ENCODE peak calls at places on chromosome 5, in seven cellular contexts. S is memory B cell; Y is T-helper 2 cell; T is stimulated activated CD4-positive, alpha-beta T cell treated with anti-CD3 and anti-CD28 coated beads, Interleukin-12 subunit alpha, Interleukin-12 subunit beta, amount 100 ng/mL, for 4 hours; H is ELF-1; Q is activated T-cell treated with anti-CD3 and anti-CD28 coated beads for 1 hour; N is NCI-H226. A is an unnamed sample.

GRCh38 chr5:100691085-100691484 is 155.9 kb downstream of the FAM174A start:
- DNase-seq in N (no peak), Y (no peak), Q (no peak), H (no peak), T (no peak), S (no peak), A (no peak)

GRCh38 chr5:78367318-78367991 is 7.0 kb downstream of the SCAMP1 start:
- DNase-seq in T (no peak), Q (no peak), N (no peak), H (no peak), S (no peak), Y (no peak), A (peak)

GRCh38 chr5:132177691-132178149 is 49.9 kb downstream of the P4HA2 start:
- DNase-seq in T (no peak), Q (no peak), Y (no peak), S (no peak), N (no peak), H (no peak), A (peak)

GRCh38 chr5:34957857-34958690 is 28.7 kb downstream of the DNAJC21 start:
- DNase-seq in H (peak), Y (no peak), T (no peak), N (peak), Q (no peak), S (no peak), A (peak)

GRCh38 chr5:433836-434235 is 9.1 kb upstream of the EXOC3 start:
- DNase-seq in Y (no peak), Q (no peak), T (no peak), S (no peak), N (no peak), H (no peak), A (no peak)

GRCh38 chr5:111454198-111454606 is 58.1 kb downstream of the STARD4 start:
- DNase-seq in Q (no peak), S (no peak), H (no peak), Y (no peak), N (peak), T (no peak), A (no peak)

GRCh38 chr5:35067985-35068384 is 20.2 kb upstream of the AGXT2 start:
- DNase-seq in Q (no peak), T (no peak), H (no peak), Y (no peak), S (no peak), N (no peak), A (no peak)

GRCh38 chr5:58979090-58979489 is 396.2 kb downstream of the RAB3C start:
- DNase-seq in H (no peak), Y (no peak), Q (no peak), N (no peak), T (no peak), S (no peak), A (no peak)

GRCh38 chr5:164185000-164185399 is 679.6 kb downstream of the MAT2B start:
- DNase-seq in Q (no peak), T (no peak), N (no peak), H (no peak), S (no peak), Y (no peak), A (no peak)

GRCh38 chr5:177601126-177601525 is 1.2 kb downstream of the B4GALT7 start:
- DNase-seq in H (no peak), T (no peak), S (no peak), Q (no peak), N (no peak), Y (no peak), A (no peak)

GRCh38 chr5:79806741-79807140 is 117.1 kb downstream of the CMYA5 start:
- DNase-seq in S (no peak), T (no peak), Y (no peak), N (no peak), H (no peak), Q (no peak), A (peak)

GRCh38 chr5:150068472-150068871 is 17.9 kb downstream of the CSF1R start:
- DNase-seq in S (no peak), N (no peak), H (no peak), Y (no peak), Q (no peak), T (no peak), A (no peak)

GRCh38 chr5:126975791-126976190 is 54.6 kb downstream of the MARCHF3 start:
- DNase-seq in Q (no peak), H (no peak), T (no peak), Y (no peak), N (no peak), S (no peak), A (no peak)

GRCh38 chr5:154498597-154499393 is 20.8 kb upstream of the HAND1 start:
- DNase-seq in T (no peak), Q (no peak), Y (no peak), N (no peak), S (no peak), H (no peak), A (no peak)

A was measured in OCI-M1.